ENCODE peak calls at places on chromosomes 4 and X, in ten cellular contexts. H, K, P, D, X, F, G, J, R and S are unnamed samples.

GRCh38 chr4:152968806-152969394 is 32.8 kb downstream of the FHDC1 start:
- DNase-seq in H (no peak), K (no peak), P (peak), D (no peak), X (peak), F (peak), G (no peak), J (no peak), R (no peak), S (no peak)

GRCh38 chr4:173284463-173284862 is 49.7 kb downstream of the HMGB2 start:
- DNase-seq in H (no peak), K (no peak), P (no peak), D (no peak), X (no peak), F (no peak), G (no peak), J (no peak), R (no peak), S (no peak)

GRCh38 chr4:82814034-82814433 is 15.4 kb upstream of the SCD5 start:
- DNase-seq in H (no peak), K (no peak), P (no peak), D (no peak), X (no peak), F (no peak), G (no peak), J (no peak), R (no peak), S (no peak)

GRCh38 chr4:41256131-41256739 is 493 bp upstream of the UCHL1 start:
- DNase-seq in H (no peak), K (no peak), P (peak), D (no peak), X (no peak), F (peak), G (no peak), J (peak), R (no peak), S (peak)

GRCh38 chr4:38193464-38193863 is 233.3 kb downstream of the PTTG2 start:
- DNase-seq in H (no peak), K (no peak), P (no peak), D (no peak), X (no peak), F (peak), G (no peak), J (no peak), R (no peak), S (no peak)

GRCh38 chr4:60042231-60042652 is 1157.9 kb upstream of the ADGRL3 start:
- DNase-seq in H (no peak), K (no peak), P (no peak), D (no peak), X (no peak), F (no peak), G (no peak), J (no peak), R (no peak), S (no peak)

GRCh38 chr4:135552131-135552530 is 1350.5 kb upstream of the PABPC4L start:
- DNase-seq in H (no peak), K (no peak), P (no peak), D (no peak), X (no peak), F (peak), G (no peak), J (no peak), R (no peak), S (no peak)

GRCh38 chr4:99405433-99406115 is 29.6 kb downstream of the ADH7 start:
- DNase-seq in H (peak), K (peak), P (peak), D (peak), X (peak), F (peak), G (peak), J (peak), R (peak), S (peak)

GRCh38 chr4:65719635-65720034 is 49.3 kb upstream of the EPHA5 start:
- DNase-seq in H (no peak), K (no peak), P (no peak), D (no peak), X (no peak), F (no peak), G (no peak), J (no peak), R (no peak), S (no peak)

GRCh38 chrX:77603635-77604336 is 156.6 kb downstream of the FGF16 start:
- DNase-seq in H (no peak), K (no peak), P (no peak), D (no peak), X (no peak), F (no peak), G (no peak), J (no peak), R (no peak), S (no peak)

GRCh38 chr4:76670631-76671030 is 227.3 kb downstream of the SOWAHB start:
- DNase-seq in H (no peak), K (no peak), P (no peak), D (no peak), X (no peak), F (no peak), G (no peak), J (no peak), R (no peak), S (no peak)

GRCh38 chr4:6017030-6017429 is 1.2 kb downstream of the C4orf50 start:
- DNase-seq in H (no peak), K (no peak), P (no peak), D (no peak), X (no peak), F (no peak), G (no peak), J (no peak), R (no peak), S (no peak)

GRCh38 chr4:78772526-78773084 is 3.5 kb upstream of the BMP2K start:
- DNase-seq in H (no peak), K (no peak), P (no peak), D (no peak), X (no peak), F (no peak), G (no peak), J (no peak), R (no peak), S (no peak)

GRCh38 chr4:3869661-3870566 is 103.7 kb downstream of the ADRA2C start:
- DNase-seq in H (no peak), K (no peak), P (no peak), D (no peak), X (no peak), F (no peak), G (no peak), J (no peak), R (no peak), S (no peak)

GRCh38 chr4:55910140-55910539 is 38.6 kb upstream of the CEP135 start:
- DNase-seq in H (no peak), K (no peak), P (no peak), D (no peak), X (peak), F (peak), G (no peak), J (peak), R (no peak), S (no peak)

GRCh38 chr4:145945431-145946155 is 7.0 kb upstream of the ZNF827 start:
- DNase-seq in H (no peak), K (no peak), P (no peak), D (no peak), X (peak), F (peak), G (no peak), J (no peak), R (no peak), S (no peak)

GRCh38 chr4:168408620-168409019 is 71.7 kb downstream of the DDX60L start:
- DNase-seq in H (no peak), K (peak), P (peak), D (no peak), X (peak), F (peak), G (no peak), J (peak), R (no peak), S (no peak)

GRCh38 chr4:86497980-86498379 is 96.1 kb upstream of the PTPN13 start:
- DNase-seq in H (no peak), K (no peak), P (peak), D (no peak), X (no peak), F (peak), G (no peak), J (no peak), R (no peak), S (no peak)